ENCODE peak calls at places on chromosomes 7 and 10, in eight cellular contexts. H, R, D, C, G, W, B and N are unnamed samples.

GRCh38 chr7:131895541-131896173 is 339.2 kb upstream of the PODXL start:
- DNase-seq in H (no peak), R (no peak), D (no peak), C (peak), G (no peak), W (peak), B (no peak), N (no peak)

GRCh38 chr10:20990604-20991003 is 93.5 kb upstream of the NEBL start:
- DNase-seq in H (peak), R (no peak), D (no peak), C (peak), G (no peak), W (peak), B (no peak), N (no peak)

GRCh38 chr10:66836057-66836456 is 89.8 kb upstream of the LRRTM3 start:
- DNase-seq in H (peak), R (no peak), D (no peak), C (peak), G (no peak), W (peak), B (no peak), N (no peak)

GRCh38 chr7:121126801-121127534 is 138.5 kb downstream of the CPED1 start:
- DNase-seq in H (peak), R (no peak), D (no peak), C (no peak), G (no peak), W (peak), B (no peak), N (no peak)

GRCh38 chr10:50635286-50635685 is 11.5 kb upstream of the SGMS1 start:
- DNase-seq in H (peak), R (no peak), D (no peak), C (peak), G (no peak), W (peak), B (no peak), N (no peak)

GRCh38 chr10:100658269-100658668 is 87.1 kb upstream of the PAX2 start:
- DNase-seq in H (no peak), R (no peak), D (no peak), C (no peak), G (no peak), W (no peak), B (no peak), N (no peak)

GRCh38 chr7:150799741-150800575 is at the start of gene TMEM176B:
- DNase-seq in H (no peak), R (no peak), D (peak), C (no peak), G (no peak), W (no peak), B (no peak), N (no peak)

GRCh38 chr7:128910569-128910945 is at the start of gene KCP:
- DNase-seq in H (no peak), R (no peak), D (no peak), C (no peak), G (no peak), W (no peak), B (no peak), N (no peak)

GRCh38 chr7:112798199-112799159 is 8.3 kb upstream of the TMEM168 start:
- DNase-seq in H (peak), R (no peak), D (no peak), C (no peak), G (no peak), W (no peak), B (no peak), N (no peak)

GRCh38 chr7:17289074-17289665 is 9.3 kb upstream of the AHR start:
- DNase-seq in H (peak), R (no peak), D (no peak), C (no peak), G (no peak), W (peak), B (no peak), N (no peak)

GRCh38 chr7:6228363-6228762 is 44.1 kb downstream of the CYTH3 start:
- DNase-seq in H (peak), R (no peak), D (no peak), C (no peak), G (no peak), W (no peak), B (no peak), N (no peak)

GRCh38 chr10:12387561-12388210 is 38.3 kb downstream of the CAMK1D start:
- DNase-seq in H (no peak), R (no peak), D (no peak), C (no peak), G (no peak), W (no peak), B (no peak), N (no peak)

GRCh38 chr7:1240917-1241509 is 8.3 kb downstream of the UNCX start:
- DNase-seq in H (no peak), R (no peak), D (no peak), C (no peak), G (no peak), W (no peak), B (no peak), N (no peak)

GRCh38 chr7:108142675-108143259 is 12.6 kb upstream of the LAMB4 start:
- DNase-seq in H (no peak), R (no peak), D (no peak), C (no peak), G (no peak), W (no peak), B (no peak), N (no peak)

GRCh38 chr7:133511242-133511641 is 258.4 kb downstream of the EXOC4 start:
- DNase-seq in H (no peak), R (no peak), D (no peak), C (no peak), G (no peak), W (no peak), B (no peak), N (no peak)